ENCODE peak calls at places on chromosomes 11 and 22, in eight cellular contexts. M is GM03348; F is smooth muscle cell of the brain vasculature; Q is HAP-1; D is naive B cell; V is left colon; S is activated CD4-positive, alpha-beta T cell treated with anti-CD3 and anti-CD28 coated beads for 24 hours; Z is amniotic stem cell. G is an unnamed sample.

GRCh38 chr22:45192701-45193187 is 29.0 kb downstream of the NUP50 start:
- DNase-seq in S (no peak), Z (no peak), M (no peak), V (no peak), D (no peak), F (no peak), Q (no peak), G (no peak)

GRCh38 chr11:114187173-114187572 is 109.0 kb upstream of the NNMT start:
- DNase-seq in Z (no peak), D (peak), M (no peak), S (no peak), F (no peak), Q (no peak), V (no peak), G (no peak)

GRCh38 chr11:6666302-6667183 is 10.9 kb upstream of the DCHS1 start:
- DNase-seq in M (no peak), V (no peak), Q (no peak), S (no peak), Z (no peak), D (no peak), F (no peak), G (no peak)

GRCh38 chr11:68140496-68141246 is 19.5 kb upstream of the CHKA start:
- DNase-seq in S (no peak), Q (no peak), M (no peak), D (no peak), F (no peak), Z (no peak), V (no peak), G (no peak)

GRCh38 chr11:15852179-15852578 is 504.2 kb downstream of the SOX6 start:
- DNase-seq in S (no peak), D (no peak), Q (peak), Z (no peak), V (peak), M (no peak), F (no peak), G (no peak)

GRCh38 chr22:37822079-37822833 is 926 bp upstream of the GALR3 start:
- DNase-seq in F (no peak), Z (no peak), V (no peak), Q (no peak), S (no peak), D (no peak), M (no peak), G (no peak)

GRCh38 chr11:34825670-34826383 is 90.4 kb downstream of the APIP start:
- DNase-seq in F (no peak), V (peak), Z (no peak), D (no peak), M (no peak), S (no peak), Q (no peak), G (no peak)

GRCh38 chr11:17544181-17544622 is at the start of gene USH1C:
- DNase-seq in F (no peak), Z (no peak), S (peak), M (peak), Q (peak), V (peak), D (no peak), G (no peak)

GRCh38 chr11:3840289-3840869 is 380 bp downstream of the RHOG start:
- DNase-seq in Q (peak), V (peak), D (no peak), Z (no peak), M (peak), F (no peak), S (no peak), G (peak)

GRCh38 chr11:45939836-45940235 is 17.4 kb downstream of the LARGE2 start:
- DNase-seq in V (no peak), S (no peak), Q (no peak), F (no peak), M (peak), Z (no peak), D (no peak), G (no peak)

GRCh38 chr11:75450826-75451783 is 18.1 kb upstream of the KLHL35 start:
- DNase-seq in S (peak), V (no peak), D (no peak), Q (peak), Z (no peak), M (no peak), F (no peak), G (no peak)

GRCh38 chr11:110582728-110583432 is 129.4 kb downstream of the ARHGAP20 start:
- DNase-seq in M (no peak), Q (no peak), V (peak), Z (no peak), S (no peak), D (no peak), F (no peak), G (no peak)

GRCh38 chr22:47307326-47307725 is 544.9 kb downstream of the TBC1D22A start:
- DNase-seq in Z (no peak), V (no peak), D (no peak), M (peak), F (no peak), S (no peak), Q (no peak), G (no peak)

GRCh38 chr11:60469723-60470122 is 14.1 kb downstream of the MS4A1 start:
- DNase-seq in D (no peak), F (no peak), V (no peak), S (no peak), M (no peak), Z (no peak), Q (no peak), G (no peak)

GRCh38 chr11:84865791-84866535 is 761.2 kb downstream of the DLG2 start:
- DNase-seq in S (no peak), M (no peak), F (no peak), Z (no peak), D (no peak), Q (no peak), V (no peak), G (no peak)

GRCh38 chr11:82747471-82747870 is 13.8 kb upstream of the FAM181B start:
- DNase-seq in F (no peak), S (no peak), Q (no peak), Z (no peak), V (no peak), D (no peak), M (no peak), G (no peak)

GRCh38 chr11:67278939-67279588 is 10.0 kb upstream of the ANKRD13D start:
- DNase-seq in M (no peak), S (no peak), F (no peak), Q (no peak), Z (no peak), V (peak), D (no peak), G (no peak)

GRCh38 chr11:87463486-87464102 is 425.9 kb downstream of the TMEM135 start:
- DNase-seq in S (no peak), F (no peak), Z (no peak), M (peak), V (no peak), Q (no peak), D (no peak), G (no peak)

GRCh38 chr22:38422615-38423511 is 32.1 kb downstream of the KCNJ4 start:
- DNase-seq in F (no peak), D (no peak), V (peak), M (no peak), Z (no peak), S (no peak), Q (peak), G (no peak)

GRCh38 chr11:1983601-1983961 is 14.1 kb downstream of the H19 start:
- DNase-seq in F (no peak), S (no peak), Z (no peak), D (no peak), V (no peak), Q (no peak), M (no peak), G (no peak)

GRCh38 chr11:59262419-59262818 is 49.7 kb upstream of the MPEG1 start:
- DNase-seq in D (no peak), S (no peak), F (no peak), Z (no peak), Q (no peak), M (no peak), V (no peak), G (no peak)

GRCh38 chr11:118373263-118373662 is 13.9 kb downstream of the UBE4A start:
- DNase-seq in F (no peak), S (no peak), V (no peak), Z (no peak), M (no peak), D (no peak), Q (no peak), G (no peak)

GRCh38 chr11:10436733-10437132 is 18.3 kb upstream of the AMPD3 start:
- DNase-seq in S (no peak), D (no peak), Z (no peak), F (no peak), V (no peak), M (no peak), Q (no peak), G (no peak)

GRCh38 chr11:2898366-2899079 is 12.9 kb upstream of the CDKN1C start:
- DNase-seq in Q (no peak), D (no peak), M (peak), V (peak), S (no peak), Z (peak), F (peak), G (peak)

GRCh38 chr22:40401532-40401931 is 31.1 kb downstream of the SGSM3 start:
- DNase-seq in S (no peak), Z (no peak), Q (no peak), M (no peak), F (no peak), V (no peak), D (no peak), G (peak)

GRCh38 chr11:1218788-1219445 is 3.9 kb upstream of the MUC5B start:
- DNase-seq in M (no peak), Z (no peak), S (no peak), D (no peak), F (no peak), Q (no peak), V (peak), G (no peak)

GRCh38 chr11:35583126-35583525 is 35.1 kb upstream of the FJX1 start:
- DNase-seq in Z (no peak), S (no peak), M (peak), V (no peak), D (no peak), F (peak), Q (no peak), G (no peak)

GRCh38 chr11:44269369-44270351 is 40.3 kb downstream of the ALX4 start:
- DNase-seq in F (no peak), Z (no peak), Q (no peak), S (no peak), V (no peak), M (peak), D (no peak), G (no peak)